ENCODE peak calls at places on chromosomes 6 and 20, in five cellular contexts. H, D, E, G and I are unnamed samples.

GRCh38 chr6:114558153-114558552 is 215.3 kb upstream of the HS3ST5 start:
- DNase-seq in G (no peak), E (no peak), D (no peak), H (no peak), I (no peak)

GRCh38 chr6:36131517-36132220 is 1.4 kb downstream of the MAPK13 start:
- DNase-seq in H (no peak), G (no peak), E (no peak), D (peak; percentile 57), I (peak; percentile 60)

GRCh38 chr6:7909323-7910276 is 988 bp downstream of the TXNDC5 start:
- DNase-seq in G (no peak), H (peak; percentile 33), E (peak; percentile 36), D (no peak), I (no peak)

GRCh38 chr20:44803383-44803941 is 6.9 kb downstream of the RIMS4 start:
- DNase-seq in G (no peak), D (no peak), H (no peak), E (peak; percentile 33), I (no peak)

GRCh38 chr6:157452096-157452495 is 71.1 kb downstream of the ZDHHC14 start:
- DNase-seq in H (no peak), G (no peak), E (no peak), D (no peak), I (no peak)

GRCh38 chr6:162568266-162568665 is 159.3 kb downstream of the PRKN start:
- DNase-seq in H (no peak), G (no peak), D (no peak), E (no peak), I (no peak)

GRCh38 chr6:157648561-157648960 is 174.5 kb upstream of the SNX9 start:
- DNase-seq in G (no peak), D (no peak), H (peak; percentile 67), E (no peak), I (no peak)

GRCh38 chr6:52209672-52210626 is 23.8 kb downstream of the IL17A start:
- DNase-seq in D (no peak), G (no peak), H (no peak), E (no peak), I (no peak)

GRCh38 chr20:32580608-32580969 is 4.5 kb downstream of the NOL4L start:
- DNase-seq in E (no peak), D (no peak), G (no peak), H (no peak), I (no peak)

GRCh38 chr6:760982-761955 is 68.3 kb upstream of the EXOC2 start:
- DNase-seq in G (no peak), D (no peak), E (no peak), H (no peak), I (no peak)

GRCh38 chr20:13649548-13649947 is 10.8 kb upstream of the TASP1 start:
- DNase-seq in E (no peak), D (no peak), H (no peak), G (no peak), I (no peak)

GRCh38 chr6:579339-579738 is 77.6 kb downstream of the HUS1B start:
- DNase-seq in E (no peak), G (no peak), H (no peak), D (no peak), I (no peak)

GRCh38 chr20:33731693-33732165 is at the start of gene ZNF341:
- DNase-seq in G (peak; percentile 83), D (peak; percentile 80), H (peak; percentile 81), E (peak; percentile 93), I (no peak)

GRCh38 chr6:16765235-16765634 is 4.0 kb upstream of the ATXN1 start:
- DNase-seq in G (no peak), E (no peak), D (no peak), H (no peak), I (no peak)

GRCh38 chr20:63222541-63222940 is 6.6 kb upstream of the YTHDF1 start:
- DNase-seq in H (no peak), D (no peak), E (no peak), G (no peak), I (no peak)

GRCh38 chr6:169994734-169995133 is 243.3 kb downstream of the ERMARD start:
- DNase-seq in G (no peak), H (no peak), D (no peak), E (no peak), I (no peak)

GRCh38 chr20:44295995-44296394 is 15.0 kb downstream of the FITM2 start:
- DNase-seq in G (no peak), H (no peak), D (no peak), E (no peak), I (no peak)

GRCh38 chr6:27141472-27142015 is 106.0 kb upstream of the PRSS16 start:
- DNase-seq in E (no peak), D (no peak), G (no peak), H (no peak), I (no peak)

GRCh38 chr20:34581341-34582189 is 23.0 kb downstream of the MAP1LC3A start:
- DNase-seq in H (no peak), E (peak; percentile 45), G (no peak), D (peak; percentile 11), I (no peak)

GRCh38 chr6:39992861-39993622 is 58.8 kb upstream of the MOCS1 start:
- DNase-seq in E (no peak), G (no peak), H (no peak), D (no peak), I (peak; percentile 56)

GRCh38 chr6:85684125-85684808 is 41.6 kb upstream of the SYNCRIP start:
- DNase-seq in E (no peak), H (no peak), D (no peak), G (no peak), I (no peak)

GRCh38 chr20:54044156-54044555 is 26.2 kb downstream of the BCAS1 start:
- DNase-seq in H (no peak), G (no peak), E (no peak), D (no peak), I (no peak)

GRCh38 chr20:42986143-42986773 is 203.4 kb downstream of the PTPRT start:
- DNase-seq in E (no peak), H (no peak), G (no peak), D (no peak), I (no peak)

GRCh38 chr6:3297909-3298308 is 39.2 kb downstream of the PSMG4 start:
- DNase-seq in D (no peak), G (no peak), E (no peak), H (no peak), I (no peak)

GRCh38 chr20:17615645-17616479 is 46.0 kb downstream of the DSTN start:
- DNase-seq in H (no peak), E (no peak), G (no peak), D (no peak), I (no peak)

GRCh38 chr20:18032977-18033892 is 24.5 kb downstream of the OVOL2 start:
- DNase-seq in E (no peak), D (no peak), H (no peak), G (no peak), I (no peak)

GRCh38 chr6:34142599-34142998 is 3.3 kb downstream of the GRM4 start:
- DNase-seq in H (peak; percentile 87), G (no peak), E (no peak), D (no peak), I (no peak)